ENCODE peak calls at places on chromosomes 12 and 14, in nine cellular contexts. R, V, F, S, G, Y, I, O and H are unnamed samples.
A peak's percentile ranks its signal among the peaks of the same experiment; 100 is the strongest.

GRCh38 chr12:95096852-95097251 is 23.4 kb upstream of the NR2C1 start:
- DNase-seq in S (no peak), O (no peak), F (no peak), I (no peak), V (no peak), G (no peak), Y (no peak), R (no peak), H (peak; percentile 69)

GRCh38 chr14:51682411-51682810 is 30.7 kb downstream of the FRMD6 start:
- DNase-seq in F (no peak), Y (peak; percentile 45), V (no peak), O (no peak), R (no peak), I (no peak), G (no peak), S (no peak), H (no peak)

GRCh38 chr12:98861232-98861631 is 216.1 kb downstream of the APAF1 start:
- DNase-seq in Y (no peak), O (no peak), F (no peak), V (no peak), R (no peak), G (no peak), S (no peak), I (no peak), H (no peak)

GRCh38 chr14:99374964-99375363 is 103.0 kb upstream of the BCL11B start:
- DNase-seq in F (no peak), V (no peak), O (no peak), I (no peak), G (no peak), S (no peak), R (no peak), Y (no peak), H (no peak)

GRCh38 chr12:77510985-77511384 is 319.7 kb upstream of the NAV3 start:
- DNase-seq in O (no peak), G (no peak), Y (no peak), F (no peak), S (no peak), I (no peak), R (no peak), V (no peak), H (no peak)

GRCh38 chr12:21975293-21975692 is 34.1 kb upstream of the ABCC9 start:
- DNase-seq in S (no peak), O (no peak), G (no peak), V (no peak), F (no peak), Y (no peak), R (no peak), I (no peak), H (no peak)

GRCh38 chr12:42568952-42569916 is 20.3 kb downstream of the PRICKLE1 start:
- DNase-seq in S (no peak), Y (peak; percentile 34), I (peak; percentile 48), F (no peak), O (no peak), V (peak; percentile 74), R (no peak), G (no peak), H (no peak)

GRCh38 chr12:56634242-56634836 is 4.2 kb upstream of the BAZ2A start:
- DNase-seq in Y (no peak), V (no peak), F (no peak), I (peak; percentile 82), O (no peak), S (peak; percentile 31), R (peak; percentile 61), G (peak; percentile 18), H (peak; percentile 77)

GRCh38 chr12:17214910-17215309 is 608.9 kb upstream of the LMO3 start:
- DNase-seq in I (no peak), O (no peak), F (no peak), G (no peak), R (no peak), V (no peak), S (no peak), Y (no peak), H (no peak)

GRCh38 chr14:21039585-21040369 is 2.4 kb upstream of the RNASE7 start:
- DNase-seq in R (peak; percentile 30), F (no peak), Y (peak; percentile 76), I (peak; percentile 66), O (peak; percentile 27), S (peak; percentile 75), G (no peak), V (peak; percentile 64), H (peak; percentile 66)

GRCh38 chr12:53695148-53696138 is 19.6 kb upstream of the ATP5MC2 start:
- DNase-seq in R (peak; percentile 74), G (peak; percentile 21), F (no peak), Y (peak; percentile 80), V (no peak), O (peak; percentile 8), S (peak; percentile 70), I (no peak), H (no peak)

GRCh38 chr12:6372403-6373003 is 2.9 kb downstream of the SCNN1A start:
- DNase-seq in I (peak; percentile 92), O (no peak), V (peak; percentile 38), F (no peak), R (no peak), S (no peak), Y (peak; percentile 93), G (no peak), H (peak; percentile 67)

GRCh38 chr14:100902295-100902694 is 1.2 kb downstream of the RTL1 start:
- DNase-seq in V (peak; percentile 13), G (no peak), Y (no peak), O (no peak), S (peak; percentile 36), R (no peak), I (no peak), F (no peak), H (no peak)

GRCh38 chr12:28767836-28768348 is 381.2 kb upstream of the FAR2 start:
- DNase-seq in O (no peak), F (no peak), R (no peak), G (no peak), Y (no peak), S (no peak), I (no peak), V (no peak), H (no peak)

GRCh38 chr12:120093592-120094355 is 22.8 kb downstream of the RAB35 start:
- DNase-seq in O (no peak), S (no peak), G (no peak), Y (no peak), R (peak; percentile 73), F (no peak), V (no peak), I (no peak), H (no peak)